ENCODE peak calls at places on chromosomes 1 and 21, in ten cellular contexts. B is stimulated activated CD8-positive, alpha-beta memory T cell treated with anti-CD3 and anti-CD28 coated beads, Interleukin-4, amount 100 ng/mL, for 24 hours; N is foreskin keratinocyte; E is astrocyte; R is GDM1; U is renal cortical epithelial cell; G is upper lobe of right lung; Y is AG09309; H is stimulated activated CD4-positive, alpha-beta T cell treated with anti-CD3 and anti-CD28 coated beads, TNF-alpha, amount 100 ng/mL, for 48 hours; O is activated T-cell treated with anti-CD3 and anti-CD28 coated beads for 24 hours. C is an unnamed sample.

GRCh38 chr21:46111857-46112730 is 14.2 kb downstream of the COL6A2 start:
- DNase-seq in B (no peak), N (no peak), E (no peak), R (no peak), U (no peak), G (peak), Y (no peak), H (no peak), O (no peak), C (no peak)

GRCh38 chr1:4086085-4086850 is 186.2 kb upstream of the C1orf174 start:
- DNase-seq in B (no peak), N (no peak), E (no peak), R (no peak), U (no peak), G (no peak), Y (no peak), H (no peak), O (no peak), C (no peak)

GRCh38 chr1:66394603-66395002 is 139.3 kb upstream of the SGIP1 start:
- DNase-seq in B (no peak), N (no peak), E (no peak), R (no peak), U (no peak), G (no peak), Y (no peak), H (no peak), O (no peak), C (no peak)

GRCh38 chr1:186768906-186769305 is 59.8 kb upstream of the PLA2G4A start:
- DNase-seq in B (no peak), N (no peak), E (no peak), R (no peak), U (no peak), G (no peak), Y (no peak), H (no peak), O (no peak), C (no peak)

GRCh38 chr1:972726-973458 is 6.6 kb downstream of the PLEKHN1 start:
- DNase-seq in B (no peak), N (no peak), E (no peak), R (no peak), U (no peak), G (no peak), Y (no peak), H (no peak), O (no peak), C (no peak)

GRCh38 chr1:227948493-227949260 is 945 bp upstream of the WNT9A start:
- DNase-seq in B (no peak), N (peak), E (no peak), R (no peak), U (no peak), G (peak), Y (no peak), H (no peak), O (no peak), C (no peak)

GRCh38 chr21:31198575-31198974 is 145.5 kb downstream of the TIAM1 start:
- DNase-seq in B (no peak), N (peak), E (peak), R (no peak), U (peak), G (no peak), Y (no peak), H (no peak), O (no peak), C (peak)

GRCh38 chr1:219498666-219499065 is 114.2 kb downstream of the ZC3H11B start:
- DNase-seq in B (no peak), N (no peak), E (no peak), R (no peak), U (no peak), G (no peak), Y (peak), H (no peak), O (no peak), C (no peak)

GRCh38 chr1:97139512-97139911 is 417.9 kb downstream of the PTBP2 start:
- DNase-seq in B (no peak), N (peak), E (peak), R (no peak), U (peak), G (no peak), Y (no peak), H (no peak), O (no peak), C (no peak)

GRCh38 chr1:54837002-54837853 is 36.1 kb upstream of the TTC22 start:
- DNase-seq in B (no peak), N (no peak), E (no peak), R (no peak), U (no peak), G (no peak), Y (no peak), H (no peak), O (no peak), C (no peak)

C was measured in HS-5.